ENCODE peak calls at places on chromosomes 5 and 9, in ten cellular contexts. One of them, this sample, is unnamed. For H3K36me3, H3K4me1 and H3K27me3, the result is how much of the 10 kb centered on the place peaks cover.

GRCh38 chr9:131402738-131403492 is 9.0 kb downstream of the PRRC2B start:
- DNase-seq in fibroblast of lung: peak
- DNase-seq in ovary: peak
- DNase-seq in neural progenitor cell: peak
- DNase-seq in endothelial cell of umbilical vein: peak
- DNase-seq in heart left ventricle: peak
- DNase-seq in osteoblast: peak
- DNase-seq in A673: no peak
- DNase-seq in mammary epithelial cell: peak
- DNase-seq in tibial artery: peak
- DNase-seq in this sample: peak

GRCh38 chr9:98083059-98083458 is 26.5 kb downstream of the NANS start:
- DNase-seq in fibroblast of lung: peak
- DNase-seq in ovary: no peak
- DNase-seq in neural progenitor cell: no peak
- DNase-seq in endothelial cell of umbilical vein: peak
- DNase-seq in heart left ventricle: no peak
- DNase-seq in osteoblast: no peak
- DNase-seq in A673: no peak
- DNase-seq in mammary epithelial cell: no peak
- DNase-seq in tibial artery: peak
- DNase-seq in this sample: no peak

GRCh38 chr5:38323645-38324295 is 65.4 kb downstream of the EGFLAM start:
- DNase-seq in fibroblast of lung: peak
- DNase-seq in ovary: no peak
- DNase-seq in neural progenitor cell: no peak
- DNase-seq in endothelial cell of umbilical vein: no peak
- DNase-seq in heart left ventricle: no peak
- DNase-seq in osteoblast: peak
- DNase-seq in A673: no peak
- DNase-seq in mammary epithelial cell: peak
- DNase-seq in tibial artery: no peak
- DNase-seq in this sample: no peak

GRCh38 chr5:146249801-146250200 is 46.4 kb downstream of the RBM27 start:
- DNase-seq in fibroblast of lung: no peak
- DNase-seq in ovary: no peak
- DNase-seq in neural progenitor cell: no peak
- DNase-seq in endothelial cell of umbilical vein: no peak
- DNase-seq in heart left ventricle: no peak
- DNase-seq in osteoblast: no peak
- DNase-seq in A673: no peak
- DNase-seq in mammary epithelial cell: no peak
- DNase-seq in tibial artery: no peak
- DNase-seq in this sample: no peak

GRCh38 chr5:14914603-14915277 is 43.2 kb upstream of the ANKH start:
- DNase-seq in fibroblast of lung: peak
- DNase-seq in ovary: no peak
- DNase-seq in neural progenitor cell: no peak
- DNase-seq in endothelial cell of umbilical vein: no peak
- DNase-seq in heart left ventricle: no peak
- DNase-seq in osteoblast: peak
- DNase-seq in A673: no peak
- DNase-seq in mammary epithelial cell: peak
- DNase-seq in tibial artery: no peak
- DNase-seq in this sample: no peak

GRCh38 chr5:88785396-88786216 is 97.4 kb downstream of the MEF2C start:
- DNase-seq in fibroblast of lung: peak
- DNase-seq in ovary: no peak
- DNase-seq in neural progenitor cell: peak
- DNase-seq in endothelial cell of umbilical vein: peak
- DNase-seq in heart left ventricle: no peak
- DNase-seq in osteoblast: peak
- DNase-seq in A673: peak
- DNase-seq in mammary epithelial cell: peak
- DNase-seq in tibial artery: no peak
- DNase-seq in this sample: peak

GRCh38 chr9:9754186-9754585 is 858.6 kb downstream of the PTPRD start:
- DNase-seq in fibroblast of lung: no peak
- DNase-seq in ovary: no peak
- DNase-seq in neural progenitor cell: no peak
- DNase-seq in endothelial cell of umbilical vein: no peak
- DNase-seq in heart left ventricle: no peak
- DNase-seq in osteoblast: no peak
- DNase-seq in A673: no peak
- DNase-seq in mammary epithelial cell: no peak
- DNase-seq in tibial artery: no peak
- DNase-seq in this sample: no peak

GRCh38 chr5:172559004-172559932 is 81.8 kb upstream of the NEURL1B start:
- DNase-seq in fibroblast of lung: peak
- DNase-seq in ovary: peak
- DNase-seq in neural progenitor cell: no peak
- DNase-seq in endothelial cell of umbilical vein: no peak
- DNase-seq in heart left ventricle: peak
- DNase-seq in osteoblast: peak
- DNase-seq in A673: no peak
- DNase-seq in mammary epithelial cell: peak
- DNase-seq in tibial artery: no peak
- DNase-seq in this sample: no peak

GRCh38 chr5:65832603-65833228 is 93.7 kb upstream of the ERBIN start:
- DNase-seq in fibroblast of lung: no peak
- DNase-seq in ovary: no peak
- DNase-seq in neural progenitor cell: no peak
- DNase-seq in endothelial cell of umbilical vein: no peak
- DNase-seq in heart left ventricle: no peak
- DNase-seq in osteoblast: no peak
- DNase-seq in A673: no peak
- DNase-seq in mammary epithelial cell: peak
- DNase-seq in tibial artery: no peak
- DNase-seq in this sample: no peak

GRCh38 chr5:69308046-69308553 is 24.5 kb downstream of the CCDC125 start:
- DNase-seq in fibroblast of lung: no peak
- DNase-seq in ovary: no peak
- DNase-seq in neural progenitor cell: no peak
- DNase-seq in endothelial cell of umbilical vein: no peak
- DNase-seq in heart left ventricle: no peak
- DNase-seq in osteoblast: no peak
- DNase-seq in A673: no peak
- DNase-seq in mammary epithelial cell: no peak
- DNase-seq in tibial artery: no peak
- DNase-seq in this sample: no peak

DNA sequence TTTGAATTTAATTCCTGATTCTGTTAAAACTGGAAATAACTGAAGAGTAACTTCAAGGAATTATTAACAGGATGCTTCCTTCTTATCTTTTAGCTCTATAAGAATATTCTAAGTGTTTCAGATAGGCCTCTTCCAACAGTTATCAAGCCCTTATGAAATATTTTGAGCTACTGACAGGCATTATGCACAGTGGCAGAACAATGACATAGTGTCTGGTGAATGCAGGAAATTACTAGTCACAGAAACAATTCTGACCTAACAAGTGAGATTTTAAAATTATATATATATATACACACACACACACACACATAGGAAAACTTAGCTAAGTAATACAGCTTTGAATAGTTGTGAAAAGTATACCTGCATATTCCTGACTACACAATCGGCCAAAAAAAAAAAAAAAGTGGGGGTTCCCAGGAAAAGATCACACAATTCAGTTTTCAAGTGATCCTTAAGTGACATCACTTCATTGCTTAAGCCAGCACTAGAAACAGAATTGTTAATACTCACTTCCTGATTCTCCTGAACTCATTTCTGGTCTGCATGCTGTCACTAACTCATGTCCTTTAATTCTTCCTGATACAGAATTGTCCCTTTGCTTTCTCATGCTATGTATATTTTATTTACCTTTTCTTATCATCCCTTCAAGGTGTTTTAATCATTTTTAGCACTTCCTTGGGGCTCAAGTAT is 77.3 kb downstream of the SLC25A46 start:
- DNase-seq in fibroblast of lung: no peak
- DNase-seq in ovary: no peak
- DNase-seq in neural progenitor cell: no peak
- DNase-seq in endothelial cell of umbilical vein: peak
- DNase-seq in heart left ventricle: no peak
- DNase-seq in osteoblast: no peak
- DNase-seq in A673: peak
- DNase-seq in mammary epithelial cell: no peak
- DNase-seq in tibial artery: no peak
- DNase-seq in this sample: no peak
- H3K36me3 ChIP-seq in fibroblast of lung: under half
- H3K36me3 ChIP-seq in ovary: under half
- H3K36me3 ChIP-seq in neural progenitor cell: under half
- H3K36me3 ChIP-seq in endothelial cell of umbilical vein: under half
- H3K36me3 ChIP-seq in heart left ventricle: under half
- H3K36me3 ChIP-seq in osteoblast: under half
- H3K36me3 ChIP-seq in A673: under half
- H3K36me3 ChIP-seq in mammary epithelial cell: under half
- H3K36me3 ChIP-seq in tibial artery: under half
- H3K36me3 ChIP-seq in this sample: under half

DNA sequence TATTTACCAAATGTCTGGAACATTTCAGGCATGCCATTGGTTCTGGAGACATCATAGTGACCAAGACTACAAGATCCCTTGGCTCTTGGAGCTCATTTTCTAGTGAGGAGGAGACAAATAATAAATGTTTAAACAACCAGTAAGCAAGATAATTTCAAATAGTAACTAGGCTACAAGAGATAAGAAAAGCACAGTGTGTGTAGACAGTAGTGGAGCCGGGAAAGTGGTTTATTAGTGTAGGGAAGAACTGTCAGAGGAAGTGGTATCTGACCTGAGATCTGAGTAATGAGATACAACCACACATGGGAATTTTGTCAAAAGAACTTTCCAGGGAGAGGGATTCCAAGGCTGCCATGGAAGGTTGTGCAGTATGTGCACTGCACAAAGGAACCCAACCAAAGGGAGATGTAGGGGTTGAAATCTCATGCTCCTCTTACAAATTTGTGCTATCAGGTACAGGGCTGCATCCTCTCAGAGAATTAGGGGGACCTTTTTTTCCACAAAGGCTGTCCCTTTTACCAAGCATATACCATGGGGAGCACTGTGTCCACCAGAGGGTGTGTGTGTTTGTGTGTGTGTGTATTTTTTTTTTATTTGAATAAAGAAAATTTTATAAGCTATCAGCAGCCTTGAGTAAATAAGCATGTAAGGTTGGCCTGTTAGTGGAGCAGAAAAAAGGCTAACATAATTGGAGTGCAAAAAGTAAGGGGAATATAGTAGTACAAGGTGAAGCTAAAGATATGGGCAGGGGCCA is 1279.0 kb upstream of the WWC1 start:
- DNase-seq in fibroblast of lung: no peak
- DNase-seq in ovary: no peak
- DNase-seq in neural progenitor cell: no peak
- DNase-seq in endothelial cell of umbilical vein: no peak
- DNase-seq in heart left ventricle: no peak
- DNase-seq in osteoblast: no peak
- DNase-seq in A673: no peak
- DNase-seq in mammary epithelial cell: no peak
- DNase-seq in tibial artery: no peak
- DNase-seq in this sample: no peak
- H3K4me1 ChIP-seq in fibroblast of lung: under half
- H3K4me1 ChIP-seq in ovary: under half
- H3K4me1 ChIP-seq in neural progenitor cell: under half
- H3K4me1 ChIP-seq in endothelial cell of umbilical vein: under half
- H3K4me1 ChIP-seq in heart left ventricle: under half
- H3K4me1 ChIP-seq in osteoblast: under half
- H3K4me1 ChIP-seq in A673: under half
- H3K4me1 ChIP-seq in mammary epithelial cell: under half
- H3K4me1 ChIP-seq in tibial artery: under half
- H3K4me1 ChIP-seq in this sample: under half

DNA sequence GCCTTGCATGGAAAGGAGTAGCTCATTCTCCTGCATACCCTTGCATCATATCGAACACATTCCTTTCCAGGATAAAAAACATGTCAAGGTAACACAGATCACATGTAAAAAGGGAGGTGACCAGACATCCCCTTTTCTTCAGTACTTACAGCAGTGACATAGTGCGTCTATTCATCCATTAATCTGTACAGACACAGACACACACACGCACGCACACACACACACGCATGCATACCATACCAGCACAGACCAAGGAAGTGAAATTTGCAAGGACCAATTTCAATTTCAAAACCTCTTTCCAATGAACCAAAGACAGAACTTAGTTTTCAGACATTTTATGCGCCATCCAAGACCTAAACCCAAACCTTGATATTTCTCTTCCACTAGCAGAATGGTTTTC is 256.1 kb downstream of the PAPPA start:
- DNase-seq in fibroblast of lung: no peak
- DNase-seq in ovary: no peak
- DNase-seq in neural progenitor cell: no peak
- DNase-seq in endothelial cell of umbilical vein: no peak
- DNase-seq in heart left ventricle: no peak
- DNase-seq in osteoblast: no peak
- DNase-seq in A673: no peak
- DNase-seq in mammary epithelial cell: no peak
- DNase-seq in tibial artery: no peak
- DNase-seq in this sample: no peak
- H3K27me3 ChIP-seq in fibroblast of lung: under half
- H3K27me3 ChIP-seq in ovary: under half
- H3K27me3 ChIP-seq in neural progenitor cell: under half
- H3K27me3 ChIP-seq in endothelial cell of umbilical vein: under half
- H3K27me3 ChIP-seq in heart left ventricle: under half
- H3K27me3 ChIP-seq in osteoblast: under half
- H3K27me3 ChIP-seq in A673: under half
- H3K27me3 ChIP-seq in mammary epithelial cell: under half
- H3K27me3 ChIP-seq in tibial artery: under half
- H3K27me3 ChIP-seq in this sample: under half

GRCh38 chr5:71663166-71663565 is 55.9 kb upstream of the CARTPT start:
- DNase-seq in fibroblast of lung: no peak
- DNase-seq in ovary: no peak
- DNase-seq in neural progenitor cell: no peak
- DNase-seq in endothelial cell of umbilical vein: no peak
- DNase-seq in heart left ventricle: no peak
- DNase-seq in osteoblast: no peak
- DNase-seq in A673: no peak
- DNase-seq in mammary epithelial cell: no peak
- DNase-seq in tibial artery: no peak
- DNase-seq in this sample: no peak

GRCh38 chr5:71662381-71662780 is 56.7 kb upstream of the CARTPT start:
- DNase-seq in fibroblast of lung: no peak
- DNase-seq in ovary: no peak
- DNase-seq in neural progenitor cell: no peak
- DNase-seq in endothelial cell of umbilical vein: no peak
- DNase-seq in heart left ventricle: no peak
- DNase-seq in osteoblast: no peak
- DNase-seq in A673: no peak
- DNase-seq in mammary epithelial cell: no peak
- DNase-seq in tibial artery: no peak
- DNase-seq in this sample: no peak

GRCh38 chr5:71663570-71663969 is 55.5 kb upstream of the CARTPT start:
- DNase-seq in fibroblast of lung: no peak
- DNase-seq in ovary: no peak
- DNase-seq in neural progenitor cell: no peak
- DNase-seq in endothelial cell of umbilical vein: no peak
- DNase-seq in heart left ventricle: no peak
- DNase-seq in osteoblast: no peak
- DNase-seq in A673: no peak
- DNase-seq in mammary epithelial cell: no peak
- DNase-seq in tibial artery: no peak
- DNase-seq in this sample: no peak

DNA sequence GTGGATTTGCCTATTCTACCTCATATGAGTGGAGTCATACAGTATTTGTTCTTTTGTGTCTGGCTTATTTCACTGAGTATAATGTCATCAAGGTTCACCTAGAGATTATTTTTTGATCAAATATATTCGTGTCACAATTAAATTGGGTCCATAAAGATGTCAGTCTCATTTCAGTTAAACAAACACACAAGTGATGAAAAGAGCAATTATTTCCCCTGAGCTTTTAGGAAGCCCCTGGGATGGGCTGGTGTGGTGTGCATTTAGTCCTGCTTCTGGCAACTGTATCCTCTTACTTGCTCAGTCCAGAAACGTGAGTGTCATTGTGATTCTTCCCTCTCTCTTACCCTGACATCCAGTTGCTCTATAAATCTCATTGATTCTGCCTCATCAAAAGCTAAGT is 52.8 kb upstream of the CARTPT start:
- DNase-seq in fibroblast of lung: no peak
- DNase-seq in ovary: no peak
- DNase-seq in neural progenitor cell: no peak
- DNase-seq in endothelial cell of umbilical vein: no peak
- DNase-seq in heart left ventricle: no peak
- DNase-seq in osteoblast: no peak
- DNase-seq in A673: no peak
- DNase-seq in mammary epithelial cell: no peak
- DNase-seq in tibial artery: no peak
- DNase-seq in this sample: no peak
- H3K36me3 ChIP-seq in fibroblast of lung: under half
- H3K36me3 ChIP-seq in ovary: under half
- H3K36me3 ChIP-seq in neural progenitor cell: under half
- H3K36me3 ChIP-seq in endothelial cell of umbilical vein: under half
- H3K36me3 ChIP-seq in heart left ventricle: under half
- H3K36me3 ChIP-seq in osteoblast: under half
- H3K36me3 ChIP-seq in A673: under half
- H3K36me3 ChIP-seq in mammary epithelial cell: under half
- H3K36me3 ChIP-seq in tibial artery: under half
- H3K36me3 ChIP-seq in this sample: under half